ENCODE peak calls at places on chromosome 6, in four cellular contexts. T is heart right ventricle, Z is A172, U is choroid plexus epithelial cell. C is an unnamed sample.

GRCh38 chr6:143221723-143222122 is 161.0 kb downstream of the AIG1 start:
- DNase-seq in T (no peak), Z (no peak), U (no peak), C (no peak)

GRCh38 chr6:88008411-88008810 is 39.2 kb upstream of the SPACA1 start:
- DNase-seq in Z (peak; percentile 23), T (no peak), U (peak; percentile 23), C (peak; percentile 21)

GRCh38 chr6:117491916-117492315 is 9.4 kb downstream of the DCBLD1 start:
- DNase-seq in Z (no peak), U (peak; percentile 58), T (no peak), C (no peak)

GRCh38 chr6:159233365-159234101 is 64.3 kb downstream of the FNDC1 start:
- DNase-seq in Z (no peak), T (no peak), U (no peak), C (no peak)

GRCh38 chr6:5997420-5998093 is 9.2 kb downstream of the NRN1 start:
- DNase-seq in T (peak; percentile 36), U (no peak), Z (no peak), C (no peak)

GRCh38 chr6:119379809-119380208 is 30.2 kb upstream of the MAN1A1 start:
- DNase-seq in U (no peak), Z (no peak), T (no peak), C (no peak)

GRCh38 chr6:3195695-3196497 is 31.6 kb downstream of the TUBB2B start:
- DNase-seq in T (no peak), U (no peak), Z (peak; percentile 72), C (no peak)

GRCh38 chr6:11586117-11586516 is 48.6 kb downstream of the TMEM170B start:
- DNase-seq in Z (peak; percentile 34), U (peak; percentile 42), T (no peak), C (no peak)

GRCh38 chr6:46491789-46492547 is 719 bp upstream of the RCAN2 start:
- DNase-seq in U (peak; percentile 25), T (peak; percentile 65), Z (no peak), C (peak; percentile 14)

C was measured in H4.